ENCODE peak calls at places on chromosome 22, in seven cellular contexts. One of them, this sample, is unnamed.

GRCh38 chr22:27828214-27828587 is 26.6 kb upstream of the MN1 start:
- DNase-seq in SK-N-SH: no peak
- DNase-seq in GM12878: no peak
- DNase-seq in K562: no peak
- DNase-seq in HepG2: no peak
- DNase-seq in Panc1: no peak
- DNase-seq in H1: no peak
- DNase-seq in this sample: no peak

GRCh38 chr22:19902245-19902699 is 39.3 kb upstream of the COMT start:
- DNase-seq in SK-N-SH: no peak
- DNase-seq in GM12878: no peak
- DNase-seq in K562: no peak
- DNase-seq in HepG2: peak; percentile 43
- DNase-seq in Panc1: no peak
- DNase-seq in H1: no peak
- DNase-seq in this sample: no peak

GRCh38 chr22:28992565-28993326 is 68.9 kb downstream of the C22orf31 start:
- DNase-seq in SK-N-SH: no peak
- DNase-seq in GM12878: no peak
- DNase-seq in K562: no peak
- DNase-seq in HepG2: no peak
- DNase-seq in Panc1: no peak
- DNase-seq in H1: no peak
- DNase-seq in this sample: no peak

GRCh38 chr22:27480487-27480886 is 321.1 kb downstream of the MN1 start:
- DNase-seq in SK-N-SH: no peak
- DNase-seq in GM12878: no peak
- DNase-seq in K562: no peak
- DNase-seq in HepG2: peak; percentile 74
- DNase-seq in Panc1: no peak
- DNase-seq in H1: peak; percentile 54
- DNase-seq in this sample: no peak

GRCh38 chr22:20271114-20271994 is 3.2 kb upstream of the RTN4R start:
- DNase-seq in SK-N-SH: no peak
- DNase-seq in GM12878: no peak
- DNase-seq in K562: no peak
- DNase-seq in HepG2: no peak
- DNase-seq in Panc1: no peak
- DNase-seq in H1: no peak
- DNase-seq in this sample: no peak

GRCh38 chr22:39466228-39467006 is 9.6 kb downstream of the MGAT3 start:
- DNase-seq in SK-N-SH: no peak
- DNase-seq in GM12878: no peak
- DNase-seq in K562: peak; percentile 43
- DNase-seq in HepG2: no peak
- DNase-seq in Panc1: no peak
- DNase-seq in H1: no peak
- DNase-seq in this sample: no peak

GRCh38 chr22:38724926-38725571 is 19.3 kb downstream of the GTPBP1 start:
- DNase-seq in SK-N-SH: peak; percentile 44
- DNase-seq in GM12878: no peak
- DNase-seq in K562: no peak
- DNase-seq in HepG2: peak; percentile 58
- DNase-seq in Panc1: no peak
- DNase-seq in H1: no peak
- DNase-seq in this sample: no peak

GRCh38 chr22:40178417-40179409 is 988 bp downstream of the TNRC6B start:
- DNase-seq in SK-N-SH: peak; percentile 16
- DNase-seq in GM12878: no peak
- DNase-seq in K562: no peak
- DNase-seq in HepG2: peak; percentile 31
- DNase-seq in Panc1: no peak
- DNase-seq in H1: no peak
- DNase-seq in this sample: no peak

DNA sequence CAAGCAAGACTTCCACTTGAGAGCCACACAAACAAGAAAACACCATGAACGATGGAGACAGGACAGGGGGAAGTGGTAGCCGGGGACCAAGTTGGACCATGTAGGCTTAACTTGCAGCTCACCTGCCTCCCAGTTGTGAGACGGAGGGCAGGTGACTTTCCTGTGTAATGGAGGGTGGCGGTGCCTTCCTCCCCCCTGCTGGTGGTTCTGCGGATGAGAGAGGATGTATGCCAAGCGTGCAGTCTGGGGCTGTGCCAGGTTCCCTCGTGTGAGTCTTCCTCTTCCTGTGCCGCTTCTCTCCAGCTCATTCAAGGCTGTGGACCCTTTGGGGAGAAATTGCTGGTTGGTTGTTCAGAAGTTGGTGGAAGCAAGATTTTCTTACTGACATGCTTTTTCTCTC is 35.1 kb downstream of the MPPED1 start:
- DNase-seq in SK-N-SH: no peak
- DNase-seq in GM12878: no peak
- DNase-seq in K562: no peak
- DNase-seq in HepG2: no peak
- DNase-seq in Panc1: no peak
- DNase-seq in H1: no peak
- DNase-seq in this sample: no peak
- TF ChIP-seq SIN3A in SK-N-SH: no peak
- TF ChIP-seq SIN3A in GM12878: no peak
- TF ChIP-seq SIN3A in K562: no peak
- TF ChIP-seq SIN3A in HepG2: no peak
- TF ChIP-seq SIN3A in Panc1: no peak
- TF ChIP-seq SIN3A in H1: no peak
- TF ChIP-seq SIN3A in this sample: no peak

GRCh38 chr22:37043828-37044538 is 7.6 kb upstream of the KCTD17 start:
- DNase-seq in SK-N-SH: peak; percentile 70
- DNase-seq in GM12878: no peak
- DNase-seq in K562: peak; percentile 81
- DNase-seq in HepG2: peak; percentile 77
- DNase-seq in Panc1: peak; percentile 24
- DNase-seq in H1: no peak
- DNase-seq in this sample: peak; percentile 47
- TF ChIP-seq SIN3A in SK-N-SH: no peak
- TF ChIP-seq SIN3A in GM12878: no peak
- TF ChIP-seq SIN3A in K562: no peak
- TF ChIP-seq SIN3A in HepG2: peak; percentile 32
- TF ChIP-seq SIN3A in Panc1: no peak
- TF ChIP-seq SIN3A in H1: no peak
- TF ChIP-seq SIN3A in this sample: no peak

GRCh38 chr22:30245181-30245984 is 1.2 kb downstream of the LIF start:
- DNase-seq in SK-N-SH: no peak
- DNase-seq in GM12878: no peak
- DNase-seq in K562: no peak
- DNase-seq in HepG2: peak; percentile 35
- DNase-seq in Panc1: no peak
- DNase-seq in H1: no peak
- DNase-seq in this sample: no peak
- TF ChIP-seq SIN3A in SK-N-SH: no peak
- TF ChIP-seq SIN3A in GM12878: no peak
- TF ChIP-seq SIN3A in K562: no peak
- TF ChIP-seq SIN3A in HepG2: no peak
- TF ChIP-seq SIN3A in Panc1: no peak
- TF ChIP-seq SIN3A in H1: peak; percentile 27
- TF ChIP-seq SIN3A in this sample: no peak

GRCh38 chr22:21450858-21451331 is 16.3 kb upstream of the TMEM191C start:
- DNase-seq in SK-N-SH: no peak
- DNase-seq in GM12878: no peak
- DNase-seq in K562: no peak
- DNase-seq in HepG2: no peak
- DNase-seq in Panc1: no peak
- DNase-seq in H1: no peak
- DNase-seq in this sample: no peak
- TF ChIP-seq SIN3A in SK-N-SH: no peak
- TF ChIP-seq SIN3A in GM12878: no peak
- TF ChIP-seq SIN3A in K562: no peak
- TF ChIP-seq SIN3A in HepG2: no peak
- TF ChIP-seq SIN3A in Panc1: no peak
- TF ChIP-seq SIN3A in H1: no peak
- TF ChIP-seq SIN3A in this sample: no peak

GRCh38 chr22:46595545-46595944 is 24.6 kb upstream of the GRAMD4 start:
- DNase-seq in SK-N-SH: no peak
- DNase-seq in GM12878: no peak
- DNase-seq in K562: no peak
- DNase-seq in HepG2: no peak
- DNase-seq in Panc1: no peak
- DNase-seq in H1: no peak
- DNase-seq in this sample: no peak

GRCh38 chr22:46596819-46597218 is 23.4 kb upstream of the GRAMD4 start:
- DNase-seq in SK-N-SH: no peak
- DNase-seq in GM12878: no peak
- DNase-seq in K562: no peak
- DNase-seq in HepG2: no peak
- DNase-seq in Panc1: no peak
- DNase-seq in H1: no peak
- DNase-seq in this sample: peak; percentile 76

GRCh38 chr22:46594947-46595298 is 25.3 kb upstream of the GRAMD4 start:
- DNase-seq in SK-N-SH: no peak
- DNase-seq in GM12878: no peak
- DNase-seq in K562: no peak
- DNase-seq in HepG2: no peak
- DNase-seq in Panc1: no peak
- DNase-seq in H1: no peak
- DNase-seq in this sample: no peak

GRCh38 chr22:46593996-46594946 is 25.9 kb upstream of the GRAMD4 start:
- DNase-seq in SK-N-SH: no peak
- DNase-seq in GM12878: no peak
- DNase-seq in K562: no peak
- DNase-seq in HepG2: no peak
- DNase-seq in Panc1: no peak
- DNase-seq in H1: no peak
- DNase-seq in this sample: no peak

GRCh38 chr22:46596032-46596441 is 24.1 kb upstream of the GRAMD4 start:
- DNase-seq in SK-N-SH: peak; percentile 97
- DNase-seq in GM12878: no peak
- DNase-seq in K562: no peak
- DNase-seq in HepG2: no peak
- DNase-seq in Panc1: no peak
- DNase-seq in H1: no peak
- DNase-seq in this sample: no peak
- TF ChIP-seq SIN3A in SK-N-SH: no peak
- TF ChIP-seq SIN3A in GM12878: no peak
- TF ChIP-seq SIN3A in K562: no peak
- TF ChIP-seq SIN3A in HepG2: no peak
- TF ChIP-seq SIN3A in Panc1: no peak
- TF ChIP-seq SIN3A in H1: no peak
- TF ChIP-seq SIN3A in this sample: no peak

GRCh38 chr22:17875156-17875555 is 100.9 kb upstream of the BID start:
- DNase-seq in SK-N-SH: no peak
- DNase-seq in GM12878: no peak
- DNase-seq in K562: no peak
- DNase-seq in HepG2: no peak
- DNase-seq in Panc1: no peak
- DNase-seq in H1: no peak
- DNase-seq in this sample: no peak

GRCh38 chr22:17873804-17874203 is 99.5 kb upstream of the BID start:
- DNase-seq in SK-N-SH: no peak
- DNase-seq in GM12878: no peak
- DNase-seq in K562: no peak
- DNase-seq in HepG2: no peak
- DNase-seq in Panc1: no peak
- DNase-seq in H1: no peak
- DNase-seq in this sample: no peak

GRCh38 chr22:17873116-17873515 is 98.8 kb upstream of the BID start:
- DNase-seq in SK-N-SH: no peak
- DNase-seq in GM12878: no peak
- DNase-seq in K562: no peak
- DNase-seq in HepG2: no peak
- DNase-seq in Panc1: no peak
- DNase-seq in H1: no peak
- DNase-seq in this sample: no peak

GRCh38 chr22:17874231-17874630 is 100.0 kb upstream of the BID start:
- DNase-seq in SK-N-SH: peak; percentile 79
- DNase-seq in GM12878: no peak
- DNase-seq in K562: no peak
- DNase-seq in HepG2: no peak
- DNase-seq in Panc1: no peak
- DNase-seq in H1: no peak
- DNase-seq in this sample: no peak

GRCh38 chr22:17875631-17876030 is 101.4 kb upstream of the BID start:
- DNase-seq in SK-N-SH: no peak
- DNase-seq in GM12878: no peak
- DNase-seq in K562: no peak
- DNase-seq in HepG2: no peak
- DNase-seq in Panc1: no peak
- DNase-seq in H1: no peak
- DNase-seq in this sample: no peak
- TF ChIP-seq SIN3A in SK-N-SH: no peak
- TF ChIP-seq SIN3A in GM12878: no peak
- TF ChIP-seq SIN3A in K562: no peak
- TF ChIP-seq SIN3A in HepG2: no peak
- TF ChIP-seq SIN3A in Panc1: no peak
- TF ChIP-seq SIN3A in H1: no peak
- TF ChIP-seq SIN3A in this sample: no peak

GRCh38 chr22:50208430-50208938 is 7.7 kb downstream of the SELENOO start:
- DNase-seq in SK-N-SH: no peak
- DNase-seq in GM12878: no peak
- DNase-seq in K562: no peak
- DNase-seq in HepG2: no peak
- DNase-seq in Panc1: no peak
- DNase-seq in H1: no peak
- DNase-seq in this sample: no peak

GRCh38 chr22:50207383-50208031 is 6.7 kb downstream of the SELENOO start:
- DNase-seq in SK-N-SH: no peak
- DNase-seq in GM12878: no peak
- DNase-seq in K562: no peak
- DNase-seq in HepG2: no peak
- DNase-seq in Panc1: no peak
- DNase-seq in H1: no peak
- DNase-seq in this sample: no peak

GRCh38 chr22:50203288-50203687 is 2.5 kb downstream of the SELENOO start:
- DNase-seq in SK-N-SH: no peak
- DNase-seq in GM12878: no peak
- DNase-seq in K562: no peak
- DNase-seq in HepG2: no peak
- DNase-seq in Panc1: no peak
- DNase-seq in H1: no peak
- DNase-seq in this sample: no peak

GRCh38 chr22:50206599-50206998 is 5.8 kb downstream of the SELENOO start:
- DNase-seq in SK-N-SH: peak; percentile 87
- DNase-seq in GM12878: no peak
- DNase-seq in K562: peak; percentile 42
- DNase-seq in HepG2: peak; percentile 35
- DNase-seq in Panc1: no peak
- DNase-seq in H1: peak; percentile 76
- DNase-seq in this sample: no peak

GRCh38 chr22:50205781-50206569 is 5.2 kb downstream of the SELENOO start:
- DNase-seq in SK-N-SH: no peak
- DNase-seq in GM12878: no peak
- DNase-seq in K562: no peak
- DNase-seq in HepG2: no peak
- DNase-seq in Panc1: no peak
- DNase-seq in H1: no peak
- DNase-seq in this sample: no peak
- TF ChIP-seq SIN3A in SK-N-SH: no peak
- TF ChIP-seq SIN3A in GM12878: no peak
- TF ChIP-seq SIN3A in K562: no peak
- TF ChIP-seq SIN3A in HepG2: no peak
- TF ChIP-seq SIN3A in Panc1: no peak
- TF ChIP-seq SIN3A in H1: no peak
- TF ChIP-seq SIN3A in this sample: no peak